ENCODE peak calls at places on chromosomes 4 and X, in six cellular contexts. One of them, this sample, is unnamed.

GRCh38 chr4:7335363-7336066 is 99.2 kb downstream of the PSAPL1 start:
- DNase-seq in stomach: peak
- DNase-seq in endodermal cell: peak
- DNase-seq in GM20000: peak
- DNase-seq in esophagus squamous epithelium: no peak
- DNase-seq in tibial nerve: peak
- DNase-seq in this sample: no peak

GRCh38 chr4:144591401-144591800 is 54.6 kb upstream of the HHIP start:
- DNase-seq in stomach: no peak
- DNase-seq in endodermal cell: no peak
- DNase-seq in esophagus squamous epithelium: no peak
- DNase-seq in tibial nerve: no peak
- DNase-seq in GM20000: no peak
- DNase-seq in this sample: no peak

GRCh38 chr4:54225671-54226398 is 3.3 kb upstream of the PDGFRA start:
- DNase-seq in endodermal cell: peak
- DNase-seq in tibial nerve: no peak
- DNase-seq in stomach: no peak
- DNase-seq in esophagus squamous epithelium: no peak
- DNase-seq in GM20000: no peak
- DNase-seq in this sample: no peak

GRCh38 chr4:179586460-179586859 is 2144.2 kb upstream of the AGA start:
- DNase-seq in endodermal cell: no peak
- DNase-seq in tibial nerve: no peak
- DNase-seq in stomach: no peak
- DNase-seq in esophagus squamous epithelium: no peak
- DNase-seq in GM20000: no peak
- DNase-seq in this sample: no peak

GRCh38 chr4:138039010-138039409 is 203.1 kb downstream of the SLC7A11 start:
- DNase-seq in GM20000: no peak
- DNase-seq in tibial nerve: no peak
- DNase-seq in esophagus squamous epithelium: no peak
- DNase-seq in stomach: no peak
- DNase-seq in endodermal cell: no peak
- DNase-seq in this sample: no peak

GRCh38 chr4:98659106-98659592 is 738 bp upstream of the TSPAN5 start:
- DNase-seq in GM20000: no peak
- DNase-seq in tibial nerve: no peak
- DNase-seq in esophagus squamous epithelium: no peak
- DNase-seq in endodermal cell: no peak
- DNase-seq in stomach: no peak
- DNase-seq in this sample: no peak

GRCh38 chr4:6582889-6583504 is 8.0 kb downstream of the MAN2B2 start:
- DNase-seq in stomach: no peak
- DNase-seq in endodermal cell: peak
- DNase-seq in GM20000: no peak
- DNase-seq in tibial nerve: no peak
- DNase-seq in esophagus squamous epithelium: no peak
- DNase-seq in this sample: no peak

GRCh38 chr4:64417974-64418373 is 8.7 kb upstream of the TECRL start:
- DNase-seq in esophagus squamous epithelium: no peak
- DNase-seq in tibial nerve: no peak
- DNase-seq in endodermal cell: no peak
- DNase-seq in stomach: no peak
- DNase-seq in GM20000: no peak
- DNase-seq in this sample: no peak

GRCh38 chr4:126737899-126738526 is 894.7 kb upstream of the INTU start:
- DNase-seq in endodermal cell: no peak
- DNase-seq in stomach: no peak
- DNase-seq in GM20000: no peak
- DNase-seq in tibial nerve: no peak
- DNase-seq in esophagus squamous epithelium: no peak
- DNase-seq in this sample: no peak

GRCh38 chrX:74421181-74422028 is at the start of gene SLC16A2:
- DNase-seq in tibial nerve: peak
- DNase-seq in endodermal cell: peak
- DNase-seq in esophagus squamous epithelium: no peak
- DNase-seq in stomach: peak
- DNase-seq in GM20000: peak
- DNase-seq in this sample: no peak

GRCh38 chr4:18934197-18934596 is 912.6 kb upstream of the LCORL start:
- DNase-seq in esophagus squamous epithelium: no peak
- DNase-seq in tibial nerve: no peak
- DNase-seq in stomach: no peak
- DNase-seq in endodermal cell: no peak
- DNase-seq in GM20000: no peak
- DNase-seq in this sample: no peak

GRCh38 chrX:150581093-150581775 is 12.8 kb downstream of the MTM1 start:
- DNase-seq in stomach: no peak
- DNase-seq in tibial nerve: no peak
- DNase-seq in endodermal cell: no peak
- DNase-seq in esophagus squamous epithelium: no peak
- DNase-seq in GM20000: no peak
- DNase-seq in this sample: no peak

GRCh38 chr4:6607368-6608050 is 32.5 kb downstream of the MAN2B2 start:
- DNase-seq in stomach: no peak
- DNase-seq in endodermal cell: no peak
- DNase-seq in esophagus squamous epithelium: no peak
- DNase-seq in tibial nerve: no peak
- DNase-seq in GM20000: no peak
- DNase-seq in this sample: no peak

GRCh38 chrX:154505726-154506125 is 10.3 kb downstream of the FAM3A start:
- DNase-seq in endodermal cell: no peak
- DNase-seq in GM20000: no peak
- DNase-seq in stomach: no peak
- DNase-seq in esophagus squamous epithelium: no peak
- DNase-seq in tibial nerve: no peak
- DNase-seq in this sample: no peak

GRCh38 chr4:85677286-85677685 is 202.3 kb downstream of the ARHGAP24 start:
- DNase-seq in tibial nerve: no peak
- DNase-seq in esophagus squamous epithelium: no peak
- DNase-seq in stomach: no peak
- DNase-seq in endodermal cell: no peak
- DNase-seq in GM20000: no peak
- DNase-seq in this sample: no peak

GRCh38 chr4:7263166-7263565 is 70.8 kb downstream of the SORCS2 start:
- DNase-seq in endodermal cell: no peak
- DNase-seq in esophagus squamous epithelium: no peak
- DNase-seq in stomach: no peak
- DNase-seq in tibial nerve: no peak
- DNase-seq in GM20000: no peak
- DNase-seq in this sample: no peak

GRCh38 chr4:156378053-156378665 is 424.5 kb upstream of the CTSO start:
- DNase-seq in endodermal cell: peak
- DNase-seq in tibial nerve: no peak
- DNase-seq in esophagus squamous epithelium: no peak
- DNase-seq in GM20000: peak
- DNase-seq in stomach: no peak
- DNase-seq in this sample: no peak

GRCh38 chr4:39230462-39230861 is 48.1 kb downstream of the WDR19 start:
- DNase-seq in stomach: no peak
- DNase-seq in esophagus squamous epithelium: no peak
- DNase-seq in GM20000: no peak
- DNase-seq in endodermal cell: no peak
- DNase-seq in tibial nerve: no peak
- DNase-seq in this sample: no peak

GRCh38 chr4:117429061-117429460 is 343.7 kb upstream of the TRAM1L1 start:
- DNase-seq in esophagus squamous epithelium: no peak
- DNase-seq in GM20000: no peak
- DNase-seq in stomach: no peak
- DNase-seq in endodermal cell: peak
- DNase-seq in tibial nerve: no peak
- DNase-seq in this sample: no peak

GRCh38 chr4:117429506-117429905 is 344.1 kb upstream of the TRAM1L1 start:
- DNase-seq in tibial nerve: no peak
- DNase-seq in endodermal cell: no peak
- DNase-seq in esophagus squamous epithelium: no peak
- DNase-seq in stomach: no peak
- DNase-seq in GM20000: no peak
- DNase-seq in this sample: no peak

DNA sequence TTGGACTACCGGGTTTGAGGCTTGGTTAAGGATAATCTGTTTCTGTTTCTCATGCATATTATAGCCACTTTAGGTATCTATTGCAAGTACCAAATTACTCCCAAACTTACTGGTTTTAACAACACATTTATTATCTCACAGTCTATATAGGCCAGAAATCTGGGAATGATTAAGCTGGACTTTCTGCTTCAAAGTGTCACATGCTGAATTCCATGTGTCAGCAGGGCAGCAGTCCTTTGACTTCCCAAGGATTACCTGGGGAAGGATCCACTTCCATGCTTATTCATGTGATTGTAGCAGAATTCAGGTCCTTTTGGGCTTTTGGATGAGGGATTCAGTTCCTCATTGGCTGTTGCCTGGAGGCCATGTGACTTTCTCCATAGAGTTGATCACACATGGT is 349.0 kb upstream of the TRAM1L1 start:
- DNase-seq in tibial nerve: no peak
- DNase-seq in stomach: no peak
- DNase-seq in GM20000: no peak
- DNase-seq in endodermal cell: no peak
- DNase-seq in esophagus squamous epithelium: no peak
- DNase-seq in this sample: no peak
- TF ChIP-seq CTCF in tibial nerve: no peak
- TF ChIP-seq CTCF in stomach: no peak
- TF ChIP-seq CTCF in GM20000: no peak
- TF ChIP-seq CTCF in endodermal cell: no peak
- TF ChIP-seq CTCF in esophagus squamous epithelium: no peak
- TF ChIP-seq CTCF in this sample: no peak

GRCh38 chr4:1279253-1279652 is 10.4 kb upstream of the MAEA start:
- DNase-seq in GM20000: no peak
- DNase-seq in esophagus squamous epithelium: no peak
- DNase-seq in stomach: no peak
- DNase-seq in endodermal cell: no peak
- DNase-seq in tibial nerve: no peak
- DNase-seq in this sample: no peak

GRCh38 chr4:1274871-1275270 is 14.8 kb upstream of the MAEA start:
- DNase-seq in stomach: no peak
- DNase-seq in esophagus squamous epithelium: no peak
- DNase-seq in endodermal cell: no peak
- DNase-seq in GM20000: no peak
- DNase-seq in tibial nerve: no peak
- DNase-seq in this sample: no peak

GRCh38 chr4:1278336-1278670 is 11.4 kb upstream of the MAEA start:
- DNase-seq in GM20000: no peak
- DNase-seq in stomach: no peak
- DNase-seq in endodermal cell: no peak
- DNase-seq in tibial nerve: no peak
- DNase-seq in esophagus squamous epithelium: no peak
- DNase-seq in this sample: no peak

GRCh38 chr4:1276984-1277383 is 12.7 kb upstream of the MAEA start:
- DNase-seq in esophagus squamous epithelium: no peak
- DNase-seq in stomach: no peak
- DNase-seq in GM20000: no peak
- DNase-seq in endodermal cell: no peak
- DNase-seq in tibial nerve: no peak
- DNase-seq in this sample: no peak

DNA sequence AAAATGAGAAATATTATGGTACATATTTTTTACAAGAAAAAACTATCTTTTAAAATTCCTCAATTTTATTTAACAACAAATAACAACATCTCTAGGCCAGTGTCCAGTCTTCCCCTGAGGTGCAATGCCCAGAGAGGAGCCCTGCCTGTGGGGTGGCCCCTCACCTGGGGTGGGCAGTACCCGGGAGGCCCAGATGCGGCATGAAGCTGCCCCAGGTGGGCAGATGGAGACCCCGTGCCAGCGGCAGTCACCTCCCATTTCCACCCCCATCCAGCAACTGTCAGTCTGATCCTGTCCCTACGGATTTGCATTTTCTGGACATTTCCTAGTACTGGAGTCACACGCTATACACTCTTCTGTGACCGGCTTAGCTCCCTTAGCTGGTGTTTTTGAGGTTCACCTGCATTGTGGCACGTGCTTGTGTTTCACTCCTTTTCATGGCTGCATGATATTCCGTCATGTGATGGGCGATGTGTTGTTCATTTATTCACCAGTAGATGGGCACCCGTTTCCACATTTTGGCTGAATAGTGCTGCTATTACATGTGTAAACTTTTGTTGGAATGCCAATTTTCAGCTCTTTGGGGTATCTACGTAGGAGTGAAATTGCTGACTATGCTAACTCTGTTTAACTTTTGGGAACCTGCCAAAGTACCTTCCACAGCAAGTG is 11.9 kb upstream of the MAEA start:
- DNase-seq in tibial nerve: no peak
- DNase-seq in GM20000: no peak
- DNase-seq in stomach: no peak
- DNase-seq in esophagus squamous epithelium: no peak
- DNase-seq in endodermal cell: no peak
- DNase-seq in this sample: no peak
- TF ChIP-seq CTCF in tibial nerve: no peak
- TF ChIP-seq CTCF in GM20000: no peak
- TF ChIP-seq CTCF in stomach: no peak
- TF ChIP-seq CTCF in esophagus squamous epithelium: no peak
- TF ChIP-seq CTCF in endodermal cell: peak
- TF ChIP-seq CTCF in this sample: peak

GRCh38 chr4:97548943-97549583 is 594.2 kb downstream of the STPG2 start:
- DNase-seq in stomach: no peak
- DNase-seq in GM20000: peak
- DNase-seq in endodermal cell: no peak
- DNase-seq in esophagus squamous epithelium: no peak
- DNase-seq in tibial nerve: no peak
- DNase-seq in this sample: no peak
- TF ChIP-seq CTCF in stomach: no peak
- TF ChIP-seq CTCF in GM20000: no peak
- TF ChIP-seq CTCF in endodermal cell: no peak
- TF ChIP-seq CTCF in esophagus squamous epithelium: no peak
- TF ChIP-seq CTCF in tibial nerve: no peak
- TF ChIP-seq CTCF in this sample: no peak

GRCh38 chr4:35516102-35516501 is 728.2 kb downstream of the ARAP2 start:
- DNase-seq in GM20000: no peak
- DNase-seq in esophagus squamous epithelium: no peak
- DNase-seq in endodermal cell: no peak
- DNase-seq in tibial nerve: no peak
- DNase-seq in stomach: no peak
- DNase-seq in this sample: no peak
- TF ChIP-seq CTCF in GM20000: no peak
- TF ChIP-seq CTCF in esophagus squamous epithelium: no peak
- TF ChIP-seq CTCF in endodermal cell: no peak
- TF ChIP-seq CTCF in tibial nerve: no peak
- TF ChIP-seq CTCF in stomach: no peak
- TF ChIP-seq CTCF in this sample: no peak

This sample was measured in CD14-positive monocyte.